ENCODE peak calls at places on chromosomes 3 and 15, in five cellular contexts. T, W, K, E and G are unnamed samples.

GRCh38 chr3:16072420-16073110 is 101.9 kb upstream of the GALNT15 start:
- DNase-seq in W (no peak), E (no peak), T (no peak), K (no peak), G (no peak)

GRCh38 chr15:31318429-31318828 is 8.2 kb upstream of the KLF13 start:
- DNase-seq in K (no peak), E (no peak), W (no peak), T (no peak), G (no peak)

GRCh38 chr15:50879016-50879415 is 29.5 kb upstream of the AP4E1 start:
- DNase-seq in K (no peak), T (no peak), W (no peak), E (no peak), G (no peak)

GRCh38 chr15:89088605-89089315 is 504 bp downstream of the ABHD2 start:
- DNase-seq in W (no peak), E (peak; percentile 51), K (no peak), T (no peak), G (no peak)

GRCh38 chr3:8095724-8096123 is 405.9 kb upstream of the LMCD1 start:
- DNase-seq in W (no peak), E (no peak), K (no peak), T (no peak), G (no peak)

GRCh38 chr3:177102526-177102925 is 94.8 kb downstream of the TBL1XR1 start:
- DNase-seq in T (no peak), E (no peak), W (no peak), K (no peak), G (no peak)

GRCh38 chr15:83613716-83614115 is 40.2 kb upstream of the ADAMTSL3 start:
- DNase-seq in T (no peak), E (no peak), W (no peak), K (no peak), G (no peak)

GRCh38 chr3:171284308-171285075 is 175.7 kb downstream of the TNIK start:
- DNase-seq in W (peak; percentile 89), E (peak; percentile 19), K (no peak), T (peak; percentile 76), G (no peak)

GRCh38 chr3:132448211-132448961 is 31.1 kb downstream of the DNAJC13 start:
- DNase-seq in E (peak; percentile 41), K (no peak), W (no peak), T (peak; percentile 16), G (no peak)

GRCh38 chr15:90665288-90666134 is 51.6 kb upstream of the BLM start:
- DNase-seq in T (peak; percentile 74), W (no peak), E (peak; percentile 73), K (no peak), G (no peak)

GRCh38 chr15:70091649-70092461 is 5.9 kb downstream of the TLE3 start:
- DNase-seq in E (no peak), T (no peak), W (no peak), K (no peak), G (no peak)

GRCh38 chr3:77038928-77039605 is 832 bp upstream of the ROBO2 start:
- DNase-seq in W (no peak), K (no peak), T (no peak), E (no peak), G (no peak)

GRCh38 chr3:135125171-135125801 is 330.2 kb downstream of the EPHB1 start:
- DNase-seq in W (no peak), K (peak; percentile 43), E (no peak), T (no peak), G (peak; percentile 35)

GRCh38 chr3:140292154-140292553 is 357.2 kb downstream of the CLSTN2 start:
- DNase-seq in E (no peak), W (no peak), T (no peak), K (no peak), G (no peak)

GRCh38 chr3:12308517-12308916 is 19.6 kb downstream of the PPARG start:
- DNase-seq in E (no peak), K (no peak), W (peak; percentile 67), T (peak; percentile 3), G (no peak)

GRCh38 chr3:106013971-106014370 is 145.2 kb upstream of the CBLB start:
- DNase-seq in T (no peak), E (no peak), W (peak; percentile 83), K (no peak), G (no peak)

GRCh38 chr15:55770808-55771207 is 27.9 kb upstream of the PRTG start:
- DNase-seq in E (no peak), W (no peak), K (no peak), T (no peak), G (no peak)

GRCh38 chr3:181805703-181806102 is 94.0 kb downstream of the SOX2 start:
- DNase-seq in T (no peak), K (no peak), W (no peak), E (no peak), G (no peak)

GRCh38 chr3:19146685-19147650 is 1.3 kb upstream of the KCNH8 start:
- DNase-seq in T (no peak), K (peak; percentile 71), E (peak; percentile 63), W (no peak), G (peak; percentile 81)

GRCh38 chr3:56677286-56677685 is 5.8 kb downstream of the TASOR start:
- DNase-seq in K (no peak), E (no peak), W (no peak), T (no peak), G (no peak)

GRCh38 chr3:56681963-56682457 is 1.1 kb downstream of the TASOR start:
- DNase-seq in W (no peak), E (no peak), T (no peak), K (no peak), G (no peak)

GRCh38 chr3:56683122-56683817 is at the start of gene TASOR:
- DNase-seq in E (peak; percentile 88), K (peak; percentile 57), W (peak; percentile 18), T (no peak), G (peak; percentile 70)

GRCh38 chr3:56682458-56683121 is 475 bp downstream of the TASOR start:
- DNase-seq in K (no peak), W (peak; percentile 16), T (peak; percentile 48), E (peak; percentile 75), G (peak; percentile 66)

DNA sequence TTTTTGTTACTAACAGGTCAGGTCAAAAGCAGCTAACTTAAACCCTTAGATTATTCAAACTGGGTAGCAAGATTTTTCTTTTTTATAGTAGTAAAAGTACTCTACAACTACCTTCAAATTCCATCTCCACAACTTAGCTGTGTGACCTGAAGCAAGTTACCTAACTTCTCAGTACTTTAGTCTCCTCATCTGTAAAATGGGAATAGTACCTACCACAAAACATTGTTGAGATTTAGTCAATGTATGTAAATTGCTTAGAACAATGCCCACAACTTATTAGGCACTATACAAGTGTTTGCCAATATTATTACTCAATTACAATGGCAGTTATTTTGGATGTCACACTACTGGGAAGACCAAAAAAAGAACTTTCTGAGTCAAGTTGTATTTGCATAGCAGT is 3.0 kb downstream of the TASOR start:
- DNase-seq in W (no peak), T (no peak), E (no peak), K (no peak), G (no peak)
- H3K4me3 ChIP-seq in W (no peak overlapping the region), T (peak overlapping the region; percentile 94), E (no peak overlapping the region), K (no peak overlapping the region), G (no peak overlapping the region)

DNA sequence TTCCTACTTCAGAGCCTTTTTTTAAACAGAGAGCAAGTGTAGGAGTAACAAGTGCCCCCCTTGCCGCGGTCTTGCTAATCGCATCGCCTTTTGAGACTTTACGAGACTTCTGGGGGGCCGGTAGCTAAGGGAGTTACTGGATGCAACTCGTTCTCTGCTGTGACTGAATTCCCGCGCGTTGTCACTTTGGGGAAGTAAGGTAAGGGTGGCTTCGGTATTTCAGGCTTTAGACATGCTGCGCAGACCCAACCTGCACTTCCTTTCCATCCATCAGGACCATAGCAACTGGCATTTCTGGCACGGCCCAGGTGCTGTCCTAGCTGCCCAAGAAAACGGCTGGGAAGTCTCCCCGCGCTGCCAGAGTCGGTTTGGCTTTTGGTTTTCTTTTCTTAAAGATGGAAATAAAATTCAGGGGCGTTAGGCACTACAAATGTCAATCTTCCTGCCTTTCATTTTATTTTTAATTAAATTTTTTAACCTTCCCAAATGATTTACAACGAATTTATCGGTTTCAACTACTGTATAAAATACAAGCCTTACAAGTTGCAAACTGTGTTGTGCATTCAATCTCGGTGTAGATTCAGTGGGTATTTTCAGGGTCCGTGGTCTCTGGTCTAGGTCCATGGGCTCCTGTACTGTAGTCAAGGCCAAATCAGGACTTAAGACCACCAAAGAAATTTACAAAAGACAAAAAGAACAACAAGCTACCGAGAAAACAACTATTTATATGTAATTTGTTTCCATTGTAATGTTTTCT is 3.5 kb downstream of the MECOM start:
- DNase-seq in W (no peak), K (no peak), T (no peak), E (no peak), G (no peak)
- H3K4me3 ChIP-seq in W (no peak overlapping the region), K (no peak overlapping the region), T (no peak overlapping the region), E (peak overlapping the region; percentile 26), G (no peak overlapping the region)

GRCh38 chr3:112297714-112298113 is 3.7 kb upstream of the SLC9C1 start:
- DNase-seq in W (no peak), K (no peak), T (no peak), E (no peak), G (no peak)
- H3K4me3 ChIP-seq in W (no peak overlapping the region), K (no peak overlapping the region), T (peak overlapping the region; percentile 41), E (no peak overlapping the region), G (no peak overlapping the region)

DNA sequence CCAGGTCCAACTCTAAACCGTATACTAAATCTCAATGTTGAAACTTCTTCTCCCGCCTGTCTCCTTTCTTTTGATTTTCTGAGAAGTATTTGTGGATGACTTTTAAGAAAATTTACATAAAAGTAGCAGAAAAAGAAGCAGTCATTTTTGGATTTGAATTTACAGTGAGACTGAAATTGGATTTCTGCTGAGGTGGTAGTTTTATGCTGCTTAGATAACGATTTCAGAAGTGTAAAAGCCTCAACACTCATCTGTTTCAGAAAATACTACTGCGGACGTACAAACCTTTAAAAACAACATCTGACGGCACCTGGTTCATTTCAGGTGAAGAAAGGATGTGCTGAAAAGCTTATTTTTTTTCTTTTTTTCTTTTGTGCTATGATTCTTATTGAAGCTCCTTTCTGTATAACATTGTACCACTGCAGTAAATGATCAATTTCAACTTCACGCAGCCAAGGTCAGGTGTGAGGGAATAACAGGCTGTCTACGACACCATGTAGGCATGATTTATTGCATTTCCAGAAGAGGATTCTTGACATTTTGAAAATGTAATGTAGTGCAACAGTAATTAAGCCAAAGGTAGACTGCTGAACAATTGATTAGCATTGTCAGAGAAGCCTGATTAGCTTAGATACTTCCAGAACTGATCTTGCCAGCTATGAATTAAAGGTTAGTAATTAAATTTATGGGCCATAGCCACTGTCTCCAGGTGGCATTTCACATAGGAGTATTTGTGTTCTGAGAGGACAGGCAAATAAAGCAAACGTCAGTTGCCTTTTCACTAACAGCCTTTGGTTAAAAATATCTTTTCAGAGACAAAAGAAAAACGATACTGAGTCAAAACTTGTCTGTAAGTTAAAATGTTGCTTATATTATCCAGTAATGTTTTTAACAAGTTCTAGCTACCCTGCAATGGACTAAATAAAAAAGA is 134.6 kb upstream of the KBTBD8 start:
- DNase-seq in W (no peak), K (no peak), E (no peak), T (no peak), G (no peak)
- H3K4me3 ChIP-seq in W (no peak overlapping the region), K (no peak overlapping the region), E (no peak overlapping the region), T (no peak overlapping the region), G (no peak overlapping the region)

GRCh38 chr3:148902173-148902791 is 37.2 kb downstream of the CPA3 start:
- DNase-seq in T (no peak), W (no peak), E (no peak), K (no peak), G (no peak)
- H3K4me3 ChIP-seq in T (no peak overlapping the region), W (no peak overlapping the region), E (no peak overlapping the region), K (no peak overlapping the region), G (no peak overlapping the region)

GRCh38 chr15:41215708-41216107 is 14.8 kb downstream of the EXD1 start:
- DNase-seq in W (no peak), T (no peak), K (no peak), E (no peak), G (no peak)
- H3K4me3 ChIP-seq in W (no peak overlapping the region), T (no peak overlapping the region), K (no peak overlapping the region), E (no peak overlapping the region), G (no peak overlapping the region)